ENCODE peak calls at places on chromosome 6, in four cellular contexts. G is K562, P is HepG2, A is GM12878. M is an unnamed sample.

GRCh38 chr6:127459231-127459641 is at the start of gene KIAA0408:
- DNase-seq in G (no peak), A (no peak), P (no peak), M (peak)

GRCh38 chr6:85482206-85483040 is 32.5 kb downstream of the NT5E start:
- DNase-seq in A (no peak), P (no peak), G (no peak), M (no peak)

GRCh38 chr6:25629202-25629584 is 22.8 kb upstream of the SCGN start:
- DNase-seq in G (no peak), P (peak), A (no peak), M (no peak)

GRCh38 chr6:39225946-39226437 is 3.3 kb downstream of the KCNK5 start:
- DNase-seq in G (peak), A (peak), P (no peak), M (no peak)

GRCh38 chr6:151716446-151717047 is 90.9 kb upstream of the ESR1 start:
- DNase-seq in P (peak), G (no peak), A (no peak), M (no peak)

GRCh38 chr6:167703781-167704180 is 122.9 kb upstream of the AFDN start:
- DNase-seq in G (no peak), P (no peak), A (no peak), M (peak)

GRCh38 chr6:46269447-46270229 is 98.9 kb upstream of the ENPP5 start:
- DNase-seq in A (no peak), P (no peak), G (no peak), M (no peak)

GRCh38 chr6:159887146-159887545 is 3.6 kb upstream of the MAS1 start:
- DNase-seq in P (no peak), A (no peak), G (no peak), M (no peak)

GRCh38 chr6:146289816-146290588 is 253.6 kb upstream of the RAB32 start:
- DNase-seq in G (no peak), P (no peak), A (no peak), M (no peak)

GRCh38 chr6:122620428-122620827 is 10.2 kb downstream of the PKIB start:
- DNase-seq in A (no peak), P (no peak), G (no peak), M (no peak)

GRCh38 chr6:151723152-151723551 is 84.3 kb upstream of the ESR1 start:
- DNase-seq in G (no peak), A (no peak), P (no peak), M (no peak)

GRCh38 chr6:137882225-137882961 is 15.3 kb downstream of the TNFAIP3 start:
- DNase-seq in G (no peak), P (no peak), A (no peak), M (no peak)

GRCh38 chr6:37068523-37069270 is 63.2 kb downstream of the FGD2 start:
- DNase-seq in P (no peak), A (no peak), G (no peak), M (no peak)

GRCh38 chr6:81894788-81895221 is 142.3 kb upstream of the TENT5A start:
- DNase-seq in A (no peak), G (no peak), P (peak), M (no peak)

GRCh38 chr6:81894286-81894685 is 141.8 kb upstream of the TENT5A start:
- DNase-seq in A (no peak), G (no peak), P (no peak), M (no peak)

GRCh38 chr6:81896561-81896960 is 144.1 kb upstream of the TENT5A start:
- DNase-seq in P (no peak), A (no peak), G (no peak), M (no peak)

GRCh38 chr6:81897793-81898192 is 145.3 kb upstream of the TENT5A start:
- DNase-seq in P (peak), A (no peak), G (no peak), M (no peak)

DNA sequence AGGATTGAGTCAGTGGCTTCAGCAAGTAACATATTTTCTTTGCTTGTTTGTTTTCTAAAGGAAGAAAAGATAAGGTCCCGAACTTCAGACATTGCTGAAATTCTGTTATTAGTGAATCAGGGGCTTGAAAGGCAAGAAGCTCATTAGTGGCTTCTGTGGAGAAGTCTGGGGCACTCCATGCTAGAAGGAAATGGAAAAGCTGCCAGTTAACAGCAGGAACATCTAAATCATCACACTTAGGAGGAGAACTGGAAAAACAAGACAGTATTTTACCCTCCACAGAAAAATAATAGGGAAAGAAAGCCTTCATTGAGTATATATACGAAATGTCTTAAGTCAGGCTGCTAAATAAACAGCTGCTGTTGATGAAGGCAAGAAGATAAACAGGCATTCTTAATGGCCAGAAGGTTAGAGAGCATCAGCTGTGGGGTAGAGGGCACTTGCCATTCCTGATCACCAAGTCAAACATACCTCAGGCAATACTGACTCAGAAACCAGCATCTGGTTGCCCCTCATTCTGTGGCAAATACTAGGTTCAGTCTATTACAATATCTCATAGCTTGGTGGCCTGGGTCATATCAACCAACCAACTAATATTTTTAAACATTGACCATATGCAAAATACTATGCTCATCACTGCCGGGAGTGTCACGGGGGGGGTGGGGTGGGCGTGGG is 143.2 kb upstream of the TENT5A start:
- DNase-seq in G (no peak), P (peak), A (no peak), M (no peak)
- TF ChIP-seq TARDBP in G (no peak), P (no peak), A (no peak), M (no peak)

DNA sequence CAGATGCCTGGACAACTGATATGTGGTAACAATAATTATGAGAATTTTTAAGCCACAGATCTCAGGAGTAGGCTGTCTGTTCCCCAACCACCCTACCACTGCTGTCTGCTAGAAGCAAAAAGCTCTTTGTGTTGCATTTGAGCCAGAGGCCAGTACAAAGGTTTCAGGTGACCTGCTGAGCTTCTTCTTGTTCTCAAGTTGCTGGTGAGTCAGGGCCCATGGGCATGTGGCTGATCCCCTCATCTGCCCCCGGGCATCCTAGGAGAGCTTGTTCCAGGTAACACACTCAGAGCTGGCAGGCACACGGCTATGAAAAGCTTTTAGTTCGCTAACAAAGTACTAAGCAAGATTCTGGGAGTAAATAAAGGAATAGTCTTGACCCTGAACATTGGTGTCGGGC is 285.3 kb downstream of the CDC5L start:
- DNase-seq in A (no peak), G (no peak), P (no peak), M (no peak)
- TF ChIP-seq TARDBP in A (no peak), G (no peak), P (no peak), M (no peak)

GRCh38 chr6:13217206-13217905 is 111.0 kb downstream of the TBC1D7 start:
- DNase-seq in P (peak), A (no peak), G (no peak), M (no peak)
- TF ChIP-seq TARDBP in P (no peak), A (no peak), G (no peak), M (no peak)

GRCh38 chr6:6764764-6765434 is 176.4 kb downstream of the LY86 start:
- DNase-seq in A (no peak), P (no peak), G (no peak), M (no peak)

GRCh38 chr6:6758546-6758914 is 170.0 kb downstream of the LY86 start:
- DNase-seq in G (no peak), A (no peak), P (no peak), M (no peak)

GRCh38 chr6:6760054-6760453 is 171.5 kb downstream of the LY86 start:
- DNase-seq in P (no peak), G (no peak), A (no peak), M (no peak)

GRCh38 chr6:6753301-6753700 is 164.8 kb downstream of the LY86 start:
- DNase-seq in A (no peak), G (no peak), P (no peak), M (no peak)

GRCh38 chr6:6758915-6759654 is 170.6 kb downstream of the LY86 start:
- DNase-seq in P (peak), G (peak), A (peak), M (peak)
- TF ChIP-seq TARDBP in P (no peak), G (no peak), A (no peak), M (no peak)

DNA sequence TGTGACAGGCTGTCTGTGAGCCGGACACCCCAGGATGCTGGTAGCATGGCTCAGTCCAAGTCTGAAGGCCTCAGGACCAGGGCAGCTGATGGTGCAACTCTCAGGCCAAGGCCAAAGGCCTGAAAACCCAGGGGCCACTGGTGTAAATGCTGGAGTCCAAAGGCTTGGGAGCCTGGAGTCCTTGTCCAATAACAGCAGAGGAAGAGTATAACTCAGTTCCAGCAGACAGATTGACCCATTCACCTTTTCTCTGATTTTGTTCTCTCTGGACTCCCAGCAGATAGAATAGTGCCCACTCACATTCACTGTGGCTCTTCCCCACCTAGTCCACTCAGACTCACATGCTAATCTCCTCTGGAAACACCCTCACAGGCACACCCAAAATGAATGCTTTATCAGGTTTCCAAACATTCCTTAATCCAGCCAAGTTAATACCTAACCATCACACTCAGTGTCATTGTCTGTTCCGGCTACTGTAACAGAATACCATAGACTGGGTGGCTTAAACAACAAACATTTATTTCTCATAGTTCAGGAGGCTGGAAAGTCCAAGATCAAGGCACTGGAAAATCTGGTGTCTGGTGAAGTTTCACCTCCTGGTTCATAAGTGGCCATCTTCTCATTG is 5.0 kb upstream of the TRAF3IP2 start:
- DNase-seq in P (peak), A (no peak), G (no peak), M (no peak)
- TF ChIP-seq TARDBP in P (peak), A (no peak), G (no peak), M (no peak)

DNA sequence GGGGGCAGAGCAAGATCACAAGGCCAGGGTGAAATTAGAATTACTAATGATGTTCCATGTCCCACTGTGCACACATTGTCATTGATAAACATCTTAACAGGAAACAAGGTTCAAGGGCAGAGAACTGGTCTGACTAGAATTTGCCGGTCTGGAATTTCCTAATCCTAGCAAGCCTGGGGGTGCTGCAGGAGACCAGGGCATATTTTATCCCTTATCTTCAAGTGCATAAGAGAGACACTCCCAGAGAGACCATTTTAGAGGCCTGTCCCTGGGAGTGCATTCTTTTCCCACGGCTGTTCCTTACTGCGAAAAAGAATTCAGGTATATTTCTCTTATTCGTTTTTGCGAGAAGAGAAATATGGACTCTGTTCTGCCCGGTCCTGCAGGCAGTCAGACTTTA is 41.5 kb downstream of the CD83 start:
- DNase-seq in G (no peak), P (no peak), A (no peak), M (no peak)
- TF ChIP-seq TARDBP in G (no peak), P (no peak), A (no peak), M (no peak)